ENCODE peak calls at places on chromosome 6, in nine cellular contexts. Q, B, K, V, L, W, E, X and D are unnamed samples.

GRCh38 chr6:18495236-18495635 is 108.1 kb downstream of the RNF144B start:
- DNase-seq in V (no peak), L (no peak), W (no peak), X (no peak), B (no peak), K (no peak), Q (no peak), E (no peak), D (no peak)

GRCh38 chr6:170307080-170307545 is 555 bp downstream of the FAM120B start:
- DNase-seq in B (no peak), V (no peak), X (no peak), K (no peak), L (no peak), Q (no peak), W (no peak), E (no peak), D (no peak)

GRCh38 chr6:83430606-83431544 is at the start of gene ME1:
- DNase-seq in W (peak; percentile 93), E (no peak), L (peak; percentile 89), B (peak; percentile 91), Q (peak; percentile 70), V (peak; percentile 88), X (no peak), K (peak; percentile 13), D (peak; percentile 28)

GRCh38 chr6:138231399-138231886 is 13.2 kb upstream of the PBOV1 start:
- DNase-seq in B (no peak), Q (no peak), K (no peak), W (peak; percentile 45), L (no peak), V (no peak), X (no peak), E (peak; percentile 35), D (no peak)

GRCh38 chr6:83370607-83371006 is 60.2 kb downstream of the ME1 start:
- DNase-seq in V (no peak), L (no peak), E (no peak), Q (no peak), B (no peak), W (no peak), K (no peak), X (no peak), D (no peak)

GRCh38 chr6:123745877-123746276 is 57.8 kb upstream of the NKAIN2 start:
- DNase-seq in V (no peak), X (no peak), L (peak; percentile 12), Q (no peak), B (no peak), K (peak; percentile 36), W (no peak), E (no peak), D (no peak)

GRCh38 chr6:166673309-166673708 is 46.3 kb upstream of the RPS6KA2 start:
- DNase-seq in B (no peak), E (no peak), W (no peak), L (no peak), K (no peak), X (no peak), V (no peak), Q (no peak), D (no peak)

GRCh38 chr6:27280540-27281000 is 31.5 kb downstream of the POM121L2 start:
- DNase-seq in V (no peak), Q (peak; percentile 35), K (no peak), W (peak; percentile 28), E (no peak), X (no peak), B (no peak), L (no peak), D (no peak)

GRCh38 chr6:42434237-42434636 is 17.5 kb downstream of the TRERF1 start:
- DNase-seq in L (no peak), Q (no peak), V (no peak), W (no peak), E (no peak), B (no peak), X (no peak), K (no peak), D (no peak)

GRCh38 chr6:152981989-152982767 is 663 bp downstream of the FBXO5 start:
- DNase-seq in X (peak; percentile 8), E (peak; percentile 26), L (no peak), B (peak; percentile 25), W (peak; percentile 12), V (peak; percentile 50), Q (peak; percentile 34), K (no peak), D (peak; percentile 54)

GRCh38 chr6:45988635-45989034 is 27.0 kb downstream of the CLIC5 start:
- DNase-seq in E (no peak), B (no peak), K (no peak), Q (no peak), V (peak; percentile 72), X (no peak), L (no peak), W (no peak), D (no peak)

GRCh38 chr6:46216879-46217278 is 46.1 kb upstream of the ENPP5 start:
- DNase-seq in W (no peak), B (no peak), K (no peak), L (no peak), V (no peak), Q (no peak), X (no peak), E (no peak), D (no peak)

GRCh38 chr6:72619883-72620696 is 1.8 kb upstream of the KCNQ5 start:
- DNase-seq in K (no peak), X (peak; percentile 27), Q (peak; percentile 65), E (no peak), W (peak; percentile 34), B (no peak), V (peak; percentile 47), L (peak; percentile 55), D (peak; percentile 86)

GRCh38 chr6:50145125-50145524 is 95.4 kb upstream of the DEFB112 start:
- DNase-seq in W (no peak), B (no peak), K (no peak), E (no peak), L (no peak), Q (no peak), X (no peak), V (no peak), D (no peak)

GRCh38 chr6:127176175-127176574 is 57.7 kb downstream of the RSPO3 start:
- DNase-seq in K (no peak), L (no peak), Q (no peak), W (no peak), X (no peak), B (no peak), V (no peak), E (no peak), D (no peak)

GRCh38 chr6:113291751-113292445 is 565.2 kb upstream of the MARCKS start:
- DNase-seq in W (no peak), B (no peak), E (no peak), X (no peak), V (peak; percentile 42), K (peak; percentile 61), L (no peak), Q (no peak), D (no peak)

GRCh38 chr6:45880139-45880538 is 135.5 kb downstream of the CLIC5 start:
- DNase-seq in V (no peak), X (no peak), K (no peak), B (no peak), Q (no peak), L (no peak), E (no peak), W (peak; percentile 76), D (no peak)

GRCh38 chr6:12060780-12061619 is 48.9 kb downstream of the HIVEP1 start:
- DNase-seq in X (peak; percentile 78), V (peak; percentile 71), E (no peak), B (peak; percentile 80), K (peak; percentile 22), L (peak; percentile 32), W (peak; percentile 37), Q (peak; percentile 73), D (peak; percentile 81)

GRCh38 chr6:109103942-109104341 is 8.6 kb downstream of the CEP57L1 start:
- DNase-seq in L (no peak), Q (no peak), W (no peak), X (no peak), E (no peak), V (no peak), B (no peak), K (no peak), D (no peak)

GRCh38 chr6:26221186-26221585 is 134.0 kb downstream of the HFE start:
- DNase-seq in V (no peak), Q (no peak), B (no peak), E (no peak), W (no peak), K (no peak), X (no peak), L (no peak), D (no peak)

GRCh38 chr6:168538892-168539811 is 98.2 kb downstream of the SMOC2 start:
- DNase-seq in K (no peak), B (no peak), Q (no peak), L (no peak), W (no peak), X (no peak), V (no peak), E (no peak), D (no peak)

GRCh38 chr6:22808466-22808865 is 239.1 kb downstream of the HDGFL1 start:
- DNase-seq in B (no peak), L (no peak), Q (no peak), V (no peak), E (no peak), K (no peak), X (no peak), W (no peak), D (no peak)

GRCh38 chr6:79869184-79869583 is 78.2 kb downstream of the ELOVL4 start:
- DNase-seq in E (no peak), V (no peak), Q (no peak), B (no peak), K (no peak), X (no peak), W (no peak), L (no peak), D (no peak)

GRCh38 chr6:127518710-127519468 is at the start of gene MTCL3:
- DNase-seq in L (no peak), V (peak; percentile 55), W (peak; percentile 44), Q (peak; percentile 93), E (peak; percentile 86), B (no peak), X (no peak), K (peak; percentile 49), D (peak; percentile 51)

GRCh38 chr6:117829594-117830319 is 77.3 kb upstream of the SLC35F1 start:
- DNase-seq in V (no peak), Q (peak; percentile 58), K (peak; percentile 41), B (no peak), X (no peak), W (peak; percentile 65), E (no peak), L (no peak), D (no peak)

GRCh38 chr6:6885521-6886088 is 222.2 kb upstream of the RREB1 start:
- DNase-seq in B (peak; percentile 53), L (no peak), V (peak; percentile 85), K (no peak), X (no peak), E (no peak), Q (no peak), W (no peak), D (no peak)

GRCh38 chr6:169933839-169934698 is 182.6 kb downstream of the ERMARD start:
- DNase-seq in L (no peak), X (no peak), V (peak; percentile 81), W (no peak), B (no peak), K (no peak), E (peak; percentile 69), Q (no peak), D (no peak)

GRCh38 chr6:158625881-158626305 is 18.6 kb downstream of the DYNLT1 start:
- DNase-seq in Q (peak; percentile 50), W (no peak), X (no peak), L (no peak), B (no peak), K (no peak), V (no peak), E (no peak), D (no peak)